ENCODE peak calls at places on chromosome 10, in six cellular contexts. One of them, this sample, is unnamed.

GRCh38 chr10:125060486-125060850 is 99.9 kb downstream of the CTBP2 start:
- DNase-seq in skeletal muscle cell: no peak
- DNase-seq in CD4-positive, alpha-beta T cell: no peak
- DNase-seq in cardiac fibroblast: peak; percentile 41
- DNase-seq in fibroblast of the aortic adventitia: peak; percentile 71
- DNase-seq in bronchial epithelial cell: peak; percentile 26
- DNase-seq in this sample: peak; percentile 32

GRCh38 chr10:107546239-107546638 is 381.7 kb upstream of the SORCS1 start:
- DNase-seq in skeletal muscle cell: peak; percentile 57
- DNase-seq in CD4-positive, alpha-beta T cell: no peak
- DNase-seq in cardiac fibroblast: peak; percentile 93
- DNase-seq in fibroblast of the aortic adventitia: peak; percentile 33
- DNase-seq in bronchial epithelial cell: peak; percentile 95
- DNase-seq in this sample: peak; percentile 51

GRCh38 chr10:29370092-29370611 is 81.3 kb downstream of the LYZL1 start:
- DNase-seq in skeletal muscle cell: peak; percentile 84
- DNase-seq in CD4-positive, alpha-beta T cell: no peak
- DNase-seq in cardiac fibroblast: peak; percentile 32
- DNase-seq in fibroblast of the aortic adventitia: peak; percentile 45
- DNase-seq in bronchial epithelial cell: no peak
- DNase-seq in this sample: no peak

GRCh38 chr10:43953672-43954071 is 305.0 kb upstream of the ZNF32 start:
- DNase-seq in skeletal muscle cell: no peak
- DNase-seq in CD4-positive, alpha-beta T cell: no peak
- DNase-seq in cardiac fibroblast: no peak
- DNase-seq in fibroblast of the aortic adventitia: no peak
- DNase-seq in bronchial epithelial cell: no peak
- DNase-seq in this sample: no peak

GRCh38 chr10:13707156-13707881 is 120.6 kb downstream of the PRPF18 start:
- DNase-seq in skeletal muscle cell: peak; percentile 86
- DNase-seq in CD4-positive, alpha-beta T cell: no peak
- DNase-seq in cardiac fibroblast: peak; percentile 94
- DNase-seq in fibroblast of the aortic adventitia: peak; percentile 96
- DNase-seq in bronchial epithelial cell: peak; percentile 80
- DNase-seq in this sample: peak; percentile 89

GRCh38 chr10:118754556-118755423 is at the start of gene CACUL1:
- DNase-seq in skeletal muscle cell: peak; percentile 100
- DNase-seq in CD4-positive, alpha-beta T cell: peak; percentile 100
- DNase-seq in cardiac fibroblast: peak; percentile 100
- DNase-seq in fibroblast of the aortic adventitia: peak; percentile 100
- DNase-seq in bronchial epithelial cell: peak; percentile 96
- DNase-seq in this sample: peak; percentile 100

GRCh38 chr10:62379394-62379793 is 5.2 kb downstream of the ZNF365 start:
- DNase-seq in skeletal muscle cell: no peak
- DNase-seq in CD4-positive, alpha-beta T cell: no peak
- DNase-seq in cardiac fibroblast: no peak
- DNase-seq in fibroblast of the aortic adventitia: no peak
- DNase-seq in bronchial epithelial cell: no peak
- DNase-seq in this sample: no peak

GRCh38 chr10:28963539-28964221 is 286.4 kb downstream of the BAMBI start:
- DNase-seq in skeletal muscle cell: no peak
- DNase-seq in CD4-positive, alpha-beta T cell: no peak
- DNase-seq in cardiac fibroblast: no peak
- DNase-seq in fibroblast of the aortic adventitia: no peak
- DNase-seq in bronchial epithelial cell: no peak
- DNase-seq in this sample: no peak

GRCh38 chr10:103584216-103585010 is 90.9 kb downstream of the NEURL1 start:
- DNase-seq in skeletal muscle cell: no peak
- DNase-seq in CD4-positive, alpha-beta T cell: peak; percentile 62
- DNase-seq in cardiac fibroblast: no peak
- DNase-seq in fibroblast of the aortic adventitia: no peak
- DNase-seq in bronchial epithelial cell: no peak
- DNase-seq in this sample: peak; percentile 44

GRCh38 chr10:114715171-114715670 is 57.1 kb upstream of the ABLIM1 start:
- DNase-seq in skeletal muscle cell: no peak
- DNase-seq in CD4-positive, alpha-beta T cell: no peak
- DNase-seq in cardiac fibroblast: peak; percentile 71
- DNase-seq in fibroblast of the aortic adventitia: peak; percentile 85
- DNase-seq in bronchial epithelial cell: no peak
- DNase-seq in this sample: peak; percentile 39

GRCh38 chr10:113103131-113103830 is 153.2 kb downstream of the TCF7L2 start:
- DNase-seq in skeletal muscle cell: no peak
- DNase-seq in CD4-positive, alpha-beta T cell: no peak
- DNase-seq in cardiac fibroblast: no peak
- DNase-seq in fibroblast of the aortic adventitia: no peak
- DNase-seq in bronchial epithelial cell: no peak
- DNase-seq in this sample: peak; percentile 73

GRCh38 chr10:85790155-85790789 is 576.3 kb downstream of the GRID1 start:
- DNase-seq in skeletal muscle cell: no peak
- DNase-seq in CD4-positive, alpha-beta T cell: no peak
- DNase-seq in cardiac fibroblast: no peak
- DNase-seq in fibroblast of the aortic adventitia: no peak
- DNase-seq in bronchial epithelial cell: no peak
- DNase-seq in this sample: no peak

GRCh38 chr10:114301951-114302710 is 63.1 kb downstream of the VWA2 start:
- DNase-seq in skeletal muscle cell: no peak
- DNase-seq in CD4-positive, alpha-beta T cell: no peak
- DNase-seq in cardiac fibroblast: no peak
- DNase-seq in fibroblast of the aortic adventitia: peak; percentile 10
- DNase-seq in bronchial epithelial cell: no peak
- DNase-seq in this sample: no peak

GRCh38 chr10:86659161-86659691 is 4.9 kb downstream of the OPN4 start:
- DNase-seq in skeletal muscle cell: no peak
- DNase-seq in CD4-positive, alpha-beta T cell: no peak
- DNase-seq in cardiac fibroblast: no peak
- DNase-seq in fibroblast of the aortic adventitia: no peak
- DNase-seq in bronchial epithelial cell: no peak
- DNase-seq in this sample: no peak

This sample was measured in AG08395.